ENCODE peak calls at places on chromosomes 4 and X, in five cellular contexts. M is adrenal gland, J is MCF 10A, H is fibroblast of lung, O is GM23338. I is an unnamed sample.

GRCh38 chrX:136880003-136880451 is 498 bp downstream of the RBMX start:
- DNase-seq in M (no peak), J (no peak), H (no peak), O (peak), I (peak)

GRCh38 chr4:10089346-10089745 is 27.3 kb downstream of the WDR1 start:
- DNase-seq in M (no peak), J (peak), H (no peak), O (peak), I (no peak)

GRCh38 chrX:133570549-133570948 is 155.3 kb upstream of the GPC4 start:
- DNase-seq in M (no peak), J (no peak), H (peak), O (no peak), I (no peak)

GRCh38 chr4:98557497-98557896 is 100.9 kb downstream of the TSPAN5 start:
- DNase-seq in M (no peak), J (peak), H (peak), O (no peak), I (no peak)

GRCh38 chrX:103212749-103213457 is 2.0 kb upstream of the BEX4 start:
- DNase-seq in M (no peak), J (no peak), H (no peak), O (no peak), I (no peak)

GRCh38 chr4:38078590-38079381 is 118.6 kb downstream of the PTTG2 start:
- DNase-seq in M (no peak), J (peak), H (peak), O (no peak), I (no peak)

GRCh38 chr4:61783050-61783449 is 582.9 kb downstream of the ADGRL3 start:
- DNase-seq in M (no peak), J (peak), H (no peak), O (no peak), I (no peak)

GRCh38 chr4:184142121-184143000 is 75.3 kb downstream of the ENPP6 start:
- DNase-seq in M (no peak), J (no peak), H (no peak), O (no peak), I (no peak)

GRCh38 chr4:140876597-140877364 is 120.6 kb upstream of the TBC1D9 start:
- DNase-seq in M (no peak), J (no peak), H (peak), O (no peak), I (no peak)

GRCh38 chrX:129772796-129773431 is 6.8 kb upstream of the SASH3 start:
- DNase-seq in M (peak), J (no peak), H (no peak), O (peak), I (peak)

GRCh38 chr4:48718818-48719465 is 61.1 kb downstream of the FRYL start:
- DNase-seq in M (no peak), J (no peak), H (no peak), O (no peak), I (no peak)

GRCh38 chrX:40434947-40435346 is 145.8 kb upstream of the ATP6AP2 start:
- DNase-seq in M (peak), J (no peak), H (peak), O (peak), I (no peak)

GRCh38 chrX:14923761-14924160 is 50.5 kb downstream of the MOSPD2 start:
- DNase-seq in M (no peak), J (no peak), H (no peak), O (no peak), I (no peak)

GRCh38 chrX:14932136-14932535 is 58.9 kb downstream of the MOSPD2 start:
- DNase-seq in M (no peak), J (no peak), H (no peak), O (no peak), I (no peak)

GRCh38 chrX:14926471-14926870 is 53.2 kb downstream of the MOSPD2 start:
- DNase-seq in M (no peak), J (no peak), H (no peak), O (no peak), I (no peak)

GRCh38 chrX:14922437-14922836 is 49.2 kb downstream of the MOSPD2 start:
- DNase-seq in M (no peak), J (peak), H (peak), O (no peak), I (no peak)

DNA sequence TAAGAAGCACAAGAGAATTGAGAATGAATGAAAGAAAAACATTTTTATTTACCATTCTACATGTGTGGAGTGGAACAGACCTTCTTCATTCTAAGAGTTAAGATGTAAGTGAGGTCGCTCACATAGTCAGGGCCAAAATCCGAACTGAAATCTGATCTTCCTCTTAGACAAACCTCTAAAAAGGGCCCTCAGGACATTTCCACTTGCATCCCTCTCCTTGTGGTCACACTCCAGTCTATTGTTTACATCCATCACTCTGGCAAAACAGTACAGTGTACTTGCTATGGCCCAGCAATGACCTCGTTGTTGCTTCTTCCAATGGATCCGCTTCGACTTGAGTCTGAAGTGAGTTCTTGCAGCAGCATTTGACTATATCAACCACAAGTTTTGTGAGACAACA is 54.2 kb downstream of the MOSPD2 start:
- DNase-seq in M (no peak), J (peak), H (peak), O (no peak), I (no peak)
- TF ChIP-seq CTCF in M (no peak), J (no peak), H (no peak), O (no peak), I (no peak)

GRCh38 chr4:20395160-20395773 is 143.6 kb downstream of the SLIT2 start:
- DNase-seq in M (peak), J (peak), H (peak), O (peak), I (no peak)
- TF ChIP-seq CTCF in M (peak), J (peak), H (peak), O (peak), I (peak)

DNA sequence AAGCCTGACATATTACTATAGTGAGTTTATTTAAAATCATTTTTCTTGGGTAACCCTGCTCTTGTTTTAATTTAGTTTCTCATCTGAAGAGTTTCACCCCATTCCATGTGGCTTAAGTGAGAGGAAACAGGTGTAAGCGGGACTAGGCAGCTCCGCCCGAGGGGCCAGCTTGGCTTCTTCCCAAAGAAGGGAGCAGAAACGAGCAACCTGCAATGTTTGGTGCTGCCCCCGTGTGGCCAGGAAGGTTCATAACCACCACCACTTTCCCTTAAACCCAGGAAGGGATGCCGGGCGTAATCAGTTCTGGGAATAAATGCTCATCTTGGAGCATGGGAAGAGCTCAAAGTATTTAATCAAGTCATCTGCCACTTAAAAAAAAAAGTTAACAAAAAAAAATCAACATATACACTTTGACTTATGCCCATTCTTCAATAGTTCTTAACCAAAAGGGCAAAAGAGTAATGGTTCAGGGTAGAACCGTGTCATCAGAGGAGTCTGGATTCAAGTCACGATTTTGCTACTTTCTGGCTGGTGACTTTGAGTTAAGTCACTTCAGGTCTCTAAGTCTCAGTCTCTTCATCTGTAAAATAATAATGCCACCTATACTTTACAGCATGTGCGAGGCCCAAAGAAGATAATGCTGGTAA is 147.9 kb downstream of the NSUN7 start:
- DNase-seq in M (peak), J (peak), H (peak), O (peak), I (peak)
- TF ChIP-seq CTCF in M (peak), J (peak), H (peak), O (peak), I (peak)

DNA sequence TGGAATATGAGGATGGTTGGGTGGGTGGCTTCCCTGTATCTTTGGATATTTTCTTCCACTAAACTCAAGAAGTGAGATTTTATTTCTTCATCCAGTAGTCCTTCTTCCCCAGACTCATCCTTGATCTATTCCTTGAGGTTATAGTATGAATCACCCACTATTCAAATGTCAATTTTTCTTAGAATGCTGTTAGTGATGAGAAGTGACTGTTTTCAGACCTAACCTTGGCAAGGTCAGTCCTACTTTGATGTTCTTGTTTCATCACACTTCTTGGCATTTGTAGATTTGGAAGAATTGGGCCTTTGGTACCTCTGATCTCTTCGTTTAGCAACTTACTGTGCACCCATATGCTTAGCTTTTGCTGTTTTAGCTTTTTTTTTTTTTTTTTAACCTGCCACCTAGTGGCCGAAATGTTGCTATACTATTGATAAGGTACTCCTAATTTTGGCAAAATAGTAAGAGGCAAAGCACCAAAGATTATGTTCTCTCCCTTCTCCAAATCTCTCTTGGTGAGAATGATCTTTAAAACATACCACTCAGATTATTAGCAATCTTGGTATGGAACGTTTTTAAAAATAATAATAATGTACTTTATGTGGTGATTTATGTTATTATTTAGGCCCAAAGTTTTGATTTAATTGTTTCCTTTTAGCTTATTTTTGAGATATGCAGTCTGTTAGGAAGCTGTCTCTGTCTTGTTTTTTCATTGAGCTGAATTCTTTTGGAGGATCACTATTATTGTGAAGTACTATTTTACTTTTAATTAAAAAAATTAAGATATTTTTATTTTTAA is 16.5 kb downstream of the DCK start:
- DNase-seq in M (no peak), J (peak), H (peak), O (peak), I (peak)
- TF ChIP-seq CTCF in M (peak), J (peak), H (peak), O (peak), I (peak)

DNA sequence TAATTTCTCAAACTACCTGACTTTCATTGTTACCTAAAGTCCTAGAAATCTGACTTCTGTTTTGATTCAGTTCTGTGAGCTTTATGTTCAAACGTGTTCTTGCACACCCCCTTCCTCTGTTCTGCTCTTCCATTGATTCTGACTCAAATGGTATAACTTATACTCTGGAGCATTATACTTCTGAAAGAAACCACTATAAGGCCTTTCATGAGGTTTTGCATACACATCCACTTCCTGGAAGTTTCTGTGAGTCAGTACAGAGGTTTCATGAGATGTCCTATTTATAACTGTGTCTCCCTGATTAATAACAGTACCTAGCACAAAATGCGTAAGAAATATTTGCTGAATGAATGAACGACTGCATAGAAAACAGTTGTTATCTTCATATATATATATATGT is 540.2 kb upstream of the CT83 start:
- DNase-seq in M (no peak), J (no peak), H (no peak), O (no peak), I (no peak)
- TF ChIP-seq CTCF in M (no peak), J (no peak), H (no peak), O (no peak), I (no peak)

GRCh38 chr4:77852892-77853495 is 9.6 kb upstream of the MRPL1 start:
- DNase-seq in M (no peak), J (no peak), H (no peak), O (no peak), I (peak)
- TF ChIP-seq CTCF in M (no peak), J (no peak), H (no peak), O (no peak), I (no peak)

DNA sequence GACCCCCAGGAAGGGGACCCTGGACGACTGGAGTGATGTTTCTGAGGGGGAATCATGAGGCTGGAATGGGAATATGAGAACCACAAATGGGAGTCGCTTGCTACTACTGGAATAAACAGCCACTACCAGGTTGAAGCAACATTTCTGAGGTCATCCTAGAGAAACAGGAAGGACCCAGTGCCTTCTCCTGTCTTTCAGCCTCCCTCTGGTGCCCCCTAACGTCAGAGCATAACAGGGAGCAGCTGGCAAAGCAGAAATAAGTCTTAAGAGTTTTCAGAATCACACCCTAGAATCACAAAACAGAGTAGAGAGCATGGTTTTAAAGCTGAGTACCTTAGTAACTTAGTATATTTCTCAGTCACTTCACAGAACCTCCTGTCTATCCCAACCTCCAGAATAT is 347.8 kb upstream of the PITX2 start:
- DNase-seq in M (no peak), J (peak), H (peak), O (peak), I (peak)
- TF ChIP-seq CTCF in M (peak), J (peak), H (peak), O (peak), I (peak)